ENCODE peak calls at places on chromosomes 5 and 9, in ten cellular contexts. One of them, this sample, is unnamed. For H3K4me1, the result is how much of the 10 kb centered on the place peaks cover.

GRCh38 chr5:132444841-132445639 is 45.5 kb downstream of the IRF1 start:
- DNase-seq in HepG2: no peak
- DNase-seq in right atrium auricular region: no peak
- DNase-seq in uterus: no peak
- DNase-seq in CD4-positive, CD25-positive, alpha-beta regulatory T cell: no peak
- DNase-seq in effector memory CD4-positive, alpha-beta T cell: no peak
- DNase-seq in Karpas-422: no peak
- DNase-seq in left ventricle myocardium inferior: no peak
- DNase-seq in aorta: no peak
- DNase-seq in esophagus squamous epithelium: no peak
- DNase-seq in this sample: no peak

GRCh38 chr5:39619161-39619818 is 194.5 kb upstream of the DAB2 start:
- DNase-seq in HepG2: no peak
- DNase-seq in right atrium auricular region: no peak
- DNase-seq in uterus: no peak
- DNase-seq in CD4-positive, CD25-positive, alpha-beta regulatory T cell: no peak
- DNase-seq in effector memory CD4-positive, alpha-beta T cell: no peak
- DNase-seq in Karpas-422: no peak
- DNase-seq in left ventricle myocardium inferior: no peak
- DNase-seq in aorta: no peak
- DNase-seq in esophagus squamous epithelium: no peak
- DNase-seq in this sample: no peak

GRCh38 chr5:91072891-91073290 is 310.2 kb downstream of the ARRDC3 start:
- DNase-seq in HepG2: no peak
- DNase-seq in right atrium auricular region: no peak
- DNase-seq in uterus: no peak
- DNase-seq in CD4-positive, CD25-positive, alpha-beta regulatory T cell: no peak
- DNase-seq in effector memory CD4-positive, alpha-beta T cell: no peak
- DNase-seq in Karpas-422: no peak
- DNase-seq in left ventricle myocardium inferior: no peak
- DNase-seq in aorta: no peak
- DNase-seq in esophagus squamous epithelium: no peak
- DNase-seq in this sample: no peak

GRCh38 chr5:173671121-173671949 is 54.9 kb upstream of the BOD1 start:
- DNase-seq in HepG2: peak
- DNase-seq in right atrium auricular region: peak
- DNase-seq in uterus: peak
- DNase-seq in CD4-positive, CD25-positive, alpha-beta regulatory T cell: no peak
- DNase-seq in effector memory CD4-positive, alpha-beta T cell: no peak
- DNase-seq in Karpas-422: no peak
- DNase-seq in left ventricle myocardium inferior: peak
- DNase-seq in aorta: peak
- DNase-seq in esophagus squamous epithelium: no peak
- DNase-seq in this sample: no peak

GRCh38 chr5:137753227-137753985 is 757 bp downstream of the HNRNPA0 start:
- DNase-seq in HepG2: no peak
- DNase-seq in right atrium auricular region: peak
- DNase-seq in uterus: peak
- DNase-seq in CD4-positive, CD25-positive, alpha-beta regulatory T cell: no peak
- DNase-seq in effector memory CD4-positive, alpha-beta T cell: peak
- DNase-seq in Karpas-422: peak
- DNase-seq in left ventricle myocardium inferior: peak
- DNase-seq in aorta: peak
- DNase-seq in esophagus squamous epithelium: no peak
- DNase-seq in this sample: no peak

GRCh38 chr9:112326194-112326593 is 7.2 kb downstream of the PTBP3 start:
- DNase-seq in HepG2: no peak
- DNase-seq in right atrium auricular region: no peak
- DNase-seq in uterus: no peak
- DNase-seq in CD4-positive, CD25-positive, alpha-beta regulatory T cell: no peak
- DNase-seq in effector memory CD4-positive, alpha-beta T cell: no peak
- DNase-seq in Karpas-422: no peak
- DNase-seq in left ventricle myocardium inferior: no peak
- DNase-seq in aorta: no peak
- DNase-seq in esophagus squamous epithelium: no peak
- DNase-seq in this sample: no peak

GRCh38 chr5:157328277-157328912 is 62.5 kb downstream of the CYFIP2 start:
- DNase-seq in HepG2: peak
- DNase-seq in right atrium auricular region: peak
- DNase-seq in uterus: peak
- DNase-seq in CD4-positive, CD25-positive, alpha-beta regulatory T cell: peak
- DNase-seq in effector memory CD4-positive, alpha-beta T cell: peak
- DNase-seq in Karpas-422: peak
- DNase-seq in left ventricle myocardium inferior: peak
- DNase-seq in aorta: no peak
- DNase-seq in esophagus squamous epithelium: peak
- DNase-seq in this sample: no peak

GRCh38 chr9:129665814-129666511 is 516 bp downstream of the PRRX2 start:
- DNase-seq in HepG2: no peak
- DNase-seq in right atrium auricular region: no peak
- DNase-seq in uterus: no peak
- DNase-seq in CD4-positive, CD25-positive, alpha-beta regulatory T cell: no peak
- DNase-seq in effector memory CD4-positive, alpha-beta T cell: no peak
- DNase-seq in Karpas-422: no peak
- DNase-seq in left ventricle myocardium inferior: no peak
- DNase-seq in aorta: no peak
- DNase-seq in esophagus squamous epithelium: no peak
- DNase-seq in this sample: no peak

GRCh38 chr5:141039517-141039916 is 11.7 kb upstream of the PCDHB1 start:
- DNase-seq in HepG2: no peak
- DNase-seq in right atrium auricular region: no peak
- DNase-seq in uterus: no peak
- DNase-seq in CD4-positive, CD25-positive, alpha-beta regulatory T cell: no peak
- DNase-seq in effector memory CD4-positive, alpha-beta T cell: no peak
- DNase-seq in Karpas-422: no peak
- DNase-seq in left ventricle myocardium inferior: no peak
- DNase-seq in aorta: no peak
- DNase-seq in esophagus squamous epithelium: no peak
- DNase-seq in this sample: no peak

GRCh38 chr9:110979636-110980035 is 58.6 kb downstream of the LPAR1 start:
- DNase-seq in HepG2: no peak
- DNase-seq in right atrium auricular region: no peak
- DNase-seq in uterus: no peak
- DNase-seq in CD4-positive, CD25-positive, alpha-beta regulatory T cell: no peak
- DNase-seq in effector memory CD4-positive, alpha-beta T cell: no peak
- DNase-seq in Karpas-422: no peak
- DNase-seq in left ventricle myocardium inferior: no peak
- DNase-seq in aorta: no peak
- DNase-seq in esophagus squamous epithelium: no peak
- DNase-seq in this sample: no peak

GRCh38 chr5:171715551-171715950 is 70.1 kb upstream of the SMIM23 start:
- DNase-seq in HepG2: no peak
- DNase-seq in right atrium auricular region: peak
- DNase-seq in uterus: no peak
- DNase-seq in CD4-positive, CD25-positive, alpha-beta regulatory T cell: no peak
- DNase-seq in effector memory CD4-positive, alpha-beta T cell: no peak
- DNase-seq in Karpas-422: no peak
- DNase-seq in left ventricle myocardium inferior: no peak
- DNase-seq in aorta: no peak
- DNase-seq in esophagus squamous epithelium: no peak
- DNase-seq in this sample: no peak

GRCh38 chr9:122186777-122187176 is 27.1 kb downstream of the MORN5 start:
- DNase-seq in HepG2: no peak
- DNase-seq in right atrium auricular region: no peak
- DNase-seq in uterus: no peak
- DNase-seq in CD4-positive, CD25-positive, alpha-beta regulatory T cell: no peak
- DNase-seq in effector memory CD4-positive, alpha-beta T cell: no peak
- DNase-seq in Karpas-422: no peak
- DNase-seq in left ventricle myocardium inferior: no peak
- DNase-seq in aorta: no peak
- DNase-seq in esophagus squamous epithelium: no peak
- DNase-seq in this sample: no peak

GRCh38 chr9:127081250-127082185 is 40.9 kb downstream of the ANGPTL2 start:
- DNase-seq in HepG2: no peak
- DNase-seq in right atrium auricular region: no peak
- DNase-seq in uterus: no peak
- DNase-seq in CD4-positive, CD25-positive, alpha-beta regulatory T cell: no peak
- DNase-seq in effector memory CD4-positive, alpha-beta T cell: no peak
- DNase-seq in Karpas-422: no peak
- DNase-seq in left ventricle myocardium inferior: no peak
- DNase-seq in aorta: no peak
- DNase-seq in esophagus squamous epithelium: no peak
- DNase-seq in this sample: no peak

GRCh38 chr9:112061152-112061740 is 113.9 kb downstream of the SUSD1 start:
- DNase-seq in HepG2: peak
- DNase-seq in right atrium auricular region: peak
- DNase-seq in uterus: peak
- DNase-seq in CD4-positive, CD25-positive, alpha-beta regulatory T cell: no peak
- DNase-seq in effector memory CD4-positive, alpha-beta T cell: no peak
- DNase-seq in Karpas-422: peak
- DNase-seq in left ventricle myocardium inferior: peak
- DNase-seq in aorta: peak
- DNase-seq in esophagus squamous epithelium: peak
- DNase-seq in this sample: no peak

GRCh38 chr5:180799902-180800801 is 2.5 kb downstream of the MGAT1 start:
- DNase-seq in HepG2: no peak
- DNase-seq in right atrium auricular region: peak
- DNase-seq in uterus: no peak
- DNase-seq in CD4-positive, CD25-positive, alpha-beta regulatory T cell: no peak
- DNase-seq in effector memory CD4-positive, alpha-beta T cell: no peak
- DNase-seq in Karpas-422: no peak
- DNase-seq in left ventricle myocardium inferior: no peak
- DNase-seq in aorta: no peak
- DNase-seq in esophagus squamous epithelium: no peak
- DNase-seq in this sample: no peak
- H3K4me1 ChIP-seq in HepG2: half or more
- H3K4me1 ChIP-seq in right atrium auricular region: half or more
- H3K4me1 ChIP-seq in uterus: under half
- H3K4me1 ChIP-seq in CD4-positive, CD25-positive, alpha-beta regulatory T cell: half or more
- H3K4me1 ChIP-seq in effector memory CD4-positive, alpha-beta T cell: half or more
- H3K4me1 ChIP-seq in Karpas-422: under half
- H3K4me1 ChIP-seq in left ventricle myocardium inferior: half or more
- H3K4me1 ChIP-seq in aorta: under half
- H3K4me1 ChIP-seq in esophagus squamous epithelium: half or more
- H3K4me1 ChIP-seq in this sample: under half

GRCh38 chr5:100517301-100517974 is 17.7 kb upstream of the FAM174A start:
- DNase-seq in HepG2: no peak
- DNase-seq in right atrium auricular region: no peak
- DNase-seq in uterus: no peak
- DNase-seq in CD4-positive, CD25-positive, alpha-beta regulatory T cell: no peak
- DNase-seq in effector memory CD4-positive, alpha-beta T cell: no peak
- DNase-seq in Karpas-422: no peak
- DNase-seq in left ventricle myocardium inferior: no peak
- DNase-seq in aorta: no peak
- DNase-seq in esophagus squamous epithelium: peak
- DNase-seq in this sample: no peak

GRCh38 chr5:100520348-100520747 is 14.8 kb upstream of the FAM174A start:
- DNase-seq in HepG2: no peak
- DNase-seq in right atrium auricular region: no peak
- DNase-seq in uterus: no peak
- DNase-seq in CD4-positive, CD25-positive, alpha-beta regulatory T cell: no peak
- DNase-seq in effector memory CD4-positive, alpha-beta T cell: no peak
- DNase-seq in Karpas-422: peak
- DNase-seq in left ventricle myocardium inferior: no peak
- DNase-seq in aorta: no peak
- DNase-seq in esophagus squamous epithelium: no peak
- DNase-seq in this sample: no peak

GRCh38 chr5:100518377-100518776 is 16.8 kb upstream of the FAM174A start:
- DNase-seq in HepG2: no peak
- DNase-seq in right atrium auricular region: no peak
- DNase-seq in uterus: no peak
- DNase-seq in CD4-positive, CD25-positive, alpha-beta regulatory T cell: no peak
- DNase-seq in effector memory CD4-positive, alpha-beta T cell: no peak
- DNase-seq in Karpas-422: no peak
- DNase-seq in left ventricle myocardium inferior: no peak
- DNase-seq in aorta: no peak
- DNase-seq in esophagus squamous epithelium: no peak
- DNase-seq in this sample: no peak

GRCh38 chr5:100519075-100519474 is 16.1 kb upstream of the FAM174A start:
- DNase-seq in HepG2: no peak
- DNase-seq in right atrium auricular region: no peak
- DNase-seq in uterus: no peak
- DNase-seq in CD4-positive, CD25-positive, alpha-beta regulatory T cell: no peak
- DNase-seq in effector memory CD4-positive, alpha-beta T cell: no peak
- DNase-seq in Karpas-422: no peak
- DNase-seq in left ventricle myocardium inferior: no peak
- DNase-seq in aorta: no peak
- DNase-seq in esophagus squamous epithelium: no peak
- DNase-seq in this sample: no peak

DNA sequence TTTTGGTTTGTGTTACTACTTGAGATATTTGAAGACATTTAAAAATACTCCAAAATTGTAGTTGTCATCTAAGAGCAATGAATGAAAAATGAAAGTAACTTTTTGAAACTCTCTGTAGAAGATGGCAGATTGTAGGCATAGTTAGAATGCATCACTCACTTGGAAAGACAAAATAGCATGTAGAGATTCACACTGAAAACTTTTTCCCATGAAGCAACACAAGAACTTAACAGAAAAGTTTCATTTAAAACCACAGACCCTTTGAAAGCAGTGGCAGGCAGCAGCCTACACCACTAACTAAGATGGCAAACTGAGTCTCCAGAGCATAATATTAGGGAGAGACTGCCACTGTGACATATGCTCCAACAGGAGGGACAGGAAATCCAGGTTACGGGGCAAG is 18.9 kb upstream of the FAM174A start:
- DNase-seq in HepG2: no peak
- DNase-seq in right atrium auricular region: no peak
- DNase-seq in uterus: no peak
- DNase-seq in CD4-positive, CD25-positive, alpha-beta regulatory T cell: no peak
- DNase-seq in effector memory CD4-positive, alpha-beta T cell: no peak
- DNase-seq in Karpas-422: no peak
- DNase-seq in left ventricle myocardium inferior: no peak
- DNase-seq in aorta: no peak
- DNase-seq in esophagus squamous epithelium: no peak
- DNase-seq in this sample: no peak
- H3K4me3 ChIP-seq in HepG2: no peak
- H3K4me3 ChIP-seq in right atrium auricular region: no peak
- H3K4me3 ChIP-seq in uterus: no peak
- H3K4me3 ChIP-seq in CD4-positive, CD25-positive, alpha-beta regulatory T cell: no peak
- H3K4me3 ChIP-seq in effector memory CD4-positive, alpha-beta T cell: no peak
- H3K4me3 ChIP-seq in Karpas-422: no peak
- H3K4me3 ChIP-seq in left ventricle myocardium inferior: no peak
- H3K4me3 ChIP-seq in aorta: no peak
- H3K4me3 ChIP-seq in esophagus squamous epithelium: no peak
- H3K4me3 ChIP-seq in this sample: no peak

GRCh38 chr5:72161951-72162350 is 54.7 kb downstream of the MAP1B start:
- DNase-seq in HepG2: no peak
- DNase-seq in right atrium auricular region: no peak
- DNase-seq in uterus: no peak
- DNase-seq in CD4-positive, CD25-positive, alpha-beta regulatory T cell: no peak
- DNase-seq in effector memory CD4-positive, alpha-beta T cell: no peak
- DNase-seq in Karpas-422: no peak
- DNase-seq in left ventricle myocardium inferior: no peak
- DNase-seq in aorta: no peak
- DNase-seq in esophagus squamous epithelium: no peak
- DNase-seq in this sample: no peak
- H3K27ac ChIP-seq in HepG2: no peak
- H3K27ac ChIP-seq in right atrium auricular region: no peak
- H3K27ac ChIP-seq in uterus: no peak
- H3K27ac ChIP-seq in CD4-positive, CD25-positive, alpha-beta regulatory T cell: no peak
- H3K27ac ChIP-seq in effector memory CD4-positive, alpha-beta T cell: no peak
- H3K27ac ChIP-seq in Karpas-422: no peak
- H3K27ac ChIP-seq in left ventricle myocardium inferior: no peak
- H3K27ac ChIP-seq in aorta: peak
- H3K27ac ChIP-seq in esophagus squamous epithelium: no peak
- H3K27ac ChIP-seq in this sample: no peak

DNA sequence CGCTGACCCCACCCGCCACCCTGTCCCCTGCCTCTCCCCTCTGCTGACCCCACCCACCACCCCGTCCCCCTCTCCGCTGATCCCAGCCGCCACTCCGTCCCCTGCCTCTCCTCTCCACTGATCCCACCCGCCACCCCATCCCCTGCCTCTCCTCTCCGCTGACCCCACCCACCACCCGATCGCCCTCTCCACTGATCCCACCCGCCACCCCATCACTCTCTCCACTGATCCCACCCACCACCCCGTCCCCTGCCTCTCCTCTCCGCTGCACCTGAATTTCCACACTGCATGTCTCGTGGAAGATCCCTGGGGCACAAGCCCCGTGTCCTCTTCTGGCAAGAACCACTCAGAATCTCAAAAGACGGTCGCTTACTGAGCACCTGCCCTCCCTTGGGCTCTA is 53.4 kb upstream of the OLFM1 start:
- DNase-seq in HepG2: no peak
- DNase-seq in right atrium auricular region: no peak
- DNase-seq in uterus: no peak
- DNase-seq in CD4-positive, CD25-positive, alpha-beta regulatory T cell: no peak
- DNase-seq in effector memory CD4-positive, alpha-beta T cell: no peak
- DNase-seq in Karpas-422: no peak
- DNase-seq in left ventricle myocardium inferior: no peak
- DNase-seq in aorta: peak
- DNase-seq in esophagus squamous epithelium: no peak
- DNase-seq in this sample: no peak
- H3K4me1 ChIP-seq in HepG2: under half
- H3K4me1 ChIP-seq in right atrium auricular region: under half
- H3K4me1 ChIP-seq in uterus: under half
- H3K4me1 ChIP-seq in CD4-positive, CD25-positive, alpha-beta regulatory T cell: under half
- H3K4me1 ChIP-seq in effector memory CD4-positive, alpha-beta T cell: under half
- H3K4me1 ChIP-seq in Karpas-422: under half
- H3K4me1 ChIP-seq in left ventricle myocardium inferior: under half
- H3K4me1 ChIP-seq in aorta: under half
- H3K4me1 ChIP-seq in esophagus squamous epithelium: under half
- H3K4me1 ChIP-seq in this sample: under half